ENCODE peak calls at places on chromosomes 4 and X, in seven cellular contexts. G, Y, C, O, Q, T and H are unnamed samples.

GRCh38 chr4:98838977-98839618 is 89.8 kb downstream of the EIF4E start:
- DNase-seq in Q (peak; percentile 32), G (peak; percentile 8), T (no peak), Y (no peak), C (peak; percentile 21), O (no peak), H (no peak)

GRCh38 chrX:72532371-72532770 is 40.3 kb downstream of the HDAC8 start:
- DNase-seq in G (no peak), C (peak; percentile 57), O (no peak), T (no peak), Y (no peak), Q (no peak), H (no peak)

GRCh38 chrX:27765718-27766117 is 42.1 kb upstream of the MAGEB10 start:
- DNase-seq in G (no peak), T (no peak), Q (no peak), Y (no peak), C (no peak), O (no peak), H (no peak)

GRCh38 chr4:131644619-131645018 is 1504.5 kb upstream of the PCDH10 start:
- DNase-seq in G (peak; percentile 26), Q (peak; percentile 35), O (peak; percentile 64), Y (peak; percentile 79), T (no peak), C (no peak), H (no peak)

GRCh38 chr4:100061835-100062234 is 111.8 kb upstream of the H2AZ1 start:
- DNase-seq in Y (no peak), Q (no peak), O (no peak), C (peak; percentile 8), T (no peak), G (no peak), H (no peak)

GRCh38 chrX:22135994-22136684 is 104.0 kb downstream of the PHEX start:
- DNase-seq in G (peak; percentile 65), C (peak; percentile 84), O (peak; percentile 67), T (peak; percentile 63), Q (peak; percentile 16), Y (peak; percentile 60), H (peak; percentile 40)

GRCh38 chr4:88831063-88831462 is 133.4 kb upstream of the NAP1L5 start:
- DNase-seq in Q (no peak), Y (no peak), C (no peak), T (no peak), G (no peak), O (no peak), H (no peak)

GRCh38 chr4:10734697-10735096 is 50.1 kb upstream of the CLNK start:
- DNase-seq in C (no peak), Y (no peak), O (no peak), G (no peak), T (no peak), Q (no peak), H (no peak)

GRCh38 chrX:41688835-41689234 is at the start of gene GPR34:
- DNase-seq in C (no peak), Q (no peak), T (no peak), O (no peak), G (no peak), Y (no peak), H (no peak)

GRCh38 chrX:41689711-41690110 is 938 bp downstream of the GPR34 start:
- DNase-seq in O (no peak), Y (no peak), G (no peak), C (no peak), Q (no peak), T (no peak), H (no peak)

GRCh38 chrX:41695464-41695863 is 6.7 kb downstream of the GPR34 start:
- DNase-seq in Q (no peak), O (no peak), T (no peak), Y (peak; percentile 4), C (peak; percentile 39), G (no peak), H (no peak)

GRCh38 chrX:41693024-41693423 is 4.3 kb downstream of the GPR34 start:
- DNase-seq in T (no peak), G (no peak), Y (no peak), C (no peak), O (no peak), Q (no peak), H (no peak)

GRCh38 chrX:41692162-41692749 is 3.5 kb downstream of the GPR34 start:
- DNase-seq in Q (no peak), G (no peak), Y (no peak), T (no peak), C (peak; percentile 40), O (no peak), H (no peak)
- H3K27ac ChIP-seq in Q (no peak overlapping the region), G (no peak overlapping the region), Y (no peak overlapping the region), T (no peak overlapping the region), C (no peak overlapping the region), O (no peak overlapping the region), H (no peak overlapping the region)

GRCh38 chr4:156497486-156497885 is 474.1 kb downstream of the PDGFC start:
- DNase-seq in Y (no peak), Q (no peak), C (no peak), O (no peak), G (no peak), T (no peak), H (no peak)

GRCh38 chr4:156505341-156505955 is 466.2 kb downstream of the PDGFC start:
- DNase-seq in G (peak; percentile 9), Q (no peak), C (no peak), O (peak; percentile 60), Y (peak; percentile 59), T (no peak), H (no peak)

GRCh38 chr4:156503119-156503518 is 468.5 kb downstream of the PDGFC start:
- DNase-seq in Y (no peak), T (no peak), G (no peak), C (no peak), O (no peak), Q (no peak), H (no peak)
- TF ChIP-seq EZH2phosphoT487 in Y (no peak), T (no peak), G (no peak), C (no peak), O (no peak), Q (no peak), H (no peak)

GRCh38 chrX:103726477-103726876 is 15.8 kb downstream of the TMEM31 start:
- DNase-seq in C (no peak), G (no peak), T (no peak), O (no peak), Q (no peak), Y (no peak), H (no peak)
- H3K4me1 ChIP-seq in C (peaks cover 21% of the 10 kb centered on the region), G (no peaks in the 10 kb centered on the region), T (no peaks in the 10 kb centered on the region), O (peaks cover 47% of the 10 kb centered on the region), Q (no peaks in the 10 kb centered on the region), Y (peaks cover 31% of the 10 kb centered on the region), H (peaks cover 15% of the 10 kb centered on the region)

DNA sequence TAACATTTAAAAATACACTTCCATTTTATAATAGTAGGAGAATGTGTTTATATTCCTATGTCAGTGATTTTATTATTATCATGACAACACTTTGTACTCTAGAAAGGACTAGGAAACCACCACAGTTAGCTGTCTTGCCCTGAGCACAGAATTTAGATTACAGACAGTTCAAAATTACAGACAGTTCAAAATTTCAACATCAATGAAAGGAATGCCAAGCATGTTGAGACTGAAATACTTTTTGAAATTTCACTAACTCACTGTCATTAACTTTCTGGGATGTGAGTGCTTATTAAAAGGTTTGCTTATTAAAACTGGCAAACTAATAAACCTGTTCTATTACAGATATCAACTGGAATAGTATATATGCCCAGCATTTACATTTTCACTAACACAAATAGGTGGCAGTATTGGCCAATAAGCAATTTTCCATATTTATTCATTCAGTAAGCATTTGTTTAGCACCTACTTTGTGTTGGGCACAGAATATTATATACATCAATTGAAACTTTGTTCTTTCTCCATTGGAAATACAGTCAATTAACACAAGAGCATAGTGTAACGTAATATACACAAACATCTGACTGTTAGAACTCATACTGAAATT is 179.4 kb downstream of the FBXW7 start:
- DNase-seq in T (no peak), C (peak; percentile 46), O (no peak), Y (no peak), Q (no peak), G (no peak), H (no peak)
- H3K27ac ChIP-seq in T (no peak overlapping the region), C (peak overlapping the region; percentile 27), O (no peak overlapping the region), Y (no peak overlapping the region), Q (no peak overlapping the region), G (no peak overlapping the region), H (no peak overlapping the region)

DNA sequence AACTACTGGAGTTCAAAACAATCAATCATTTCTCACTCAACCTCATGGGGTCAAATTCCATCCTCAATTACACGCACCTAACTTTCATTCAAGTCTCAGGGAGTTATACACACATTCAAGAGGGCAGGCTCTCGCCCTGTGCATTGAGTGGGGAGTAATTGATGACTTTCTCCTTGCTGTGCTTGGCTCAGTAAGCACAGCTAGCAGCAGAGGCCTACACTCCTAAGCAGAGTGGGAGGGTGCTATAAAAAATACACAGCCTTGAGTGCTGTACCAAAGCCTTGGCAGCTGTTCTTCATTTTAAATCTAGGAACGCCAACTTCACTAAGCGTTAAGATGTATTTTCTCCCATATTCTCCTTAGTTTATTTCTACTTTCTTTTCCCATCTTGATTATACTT is 958.2 kb upstream of the ADGRL3 start:
- DNase-seq in C (no peak), Q (no peak), G (peak; percentile 5), O (peak; percentile 41), Y (peak; percentile 3), T (no peak), H (no peak)
- TF ChIP-seq EZH2phosphoT487 in C (no peak), Q (no peak), G (no peak), O (no peak), Y (no peak), T (no peak), H (no peak)

DNA sequence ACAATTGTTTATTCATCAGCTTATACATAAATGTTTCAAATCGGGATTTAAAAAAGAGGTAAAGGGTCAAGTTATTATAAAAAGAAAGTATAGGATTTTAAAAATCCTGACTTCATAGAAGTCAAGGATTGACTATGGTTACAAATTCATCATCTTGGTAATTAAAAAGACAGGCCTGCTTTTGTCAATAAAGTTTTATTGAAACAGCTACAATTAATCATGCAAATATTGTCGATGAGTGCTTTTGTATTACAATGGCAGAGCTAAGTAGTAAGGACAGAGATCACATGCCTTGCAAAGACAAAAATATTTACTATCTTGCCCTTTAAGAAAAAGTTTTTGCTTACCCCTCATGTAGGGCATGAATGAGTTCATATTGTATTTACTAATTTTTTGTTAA is 595.4 kb downstream of the IL15 start:
- DNase-seq in T (no peak), O (no peak), G (no peak), Q (no peak), Y (no peak), C (no peak), H (no peak)
- H3K4me1 ChIP-seq in T (no peaks in the 10 kb centered on the region), O (no peaks in the 10 kb centered on the region), G (no peaks in the 10 kb centered on the region), Q (no peaks in the 10 kb centered on the region), Y (no peaks in the 10 kb centered on the region), C (peaks cover 4% of the 10 kb centered on the region), H (no peaks in the 10 kb centered on the region)

GRCh38 chrX:155993421-155993820 is 4.1 kb upstream of the IL9R start:
- DNase-seq in C (no peak), Y (no peak), O (no peak), G (no peak), T (no peak), Q (no peak), H (no peak)
- H3K27ac ChIP-seq in C (no peak overlapping the region), Y (no peak overlapping the region), O (no peak overlapping the region), G (no peak overlapping the region), T (no peak overlapping the region), Q (no peak overlapping the region), H (no peak overlapping the region)

GRCh38 chr4:6502747-6503465 is 30.5 kb upstream of the PPP2R2C start:
- DNase-seq in Q (no peak), Y (no peak), G (no peak), T (no peak), C (no peak), O (no peak), H (no peak)
- TF ChIP-seq EZH2phosphoT487 in Q (no peak), Y (no peak), G (no peak), T (no peak), C (no peak), O (no peak), H (no peak)